ENCODE peak calls at places on chromosome 6, in seven cellular contexts. W is memory B cell; D is activated naive CD8-positive, alpha-beta T cell treated with anti-CD3 and anti-CD28 coated beads, Interleukin-2, amount 10 ng/mL, durations not matched to agents 7 days and 5 days; B is stimulated activated naive CD8-positive, alpha-beta T cell treated with anti-CD3 and anti-CD28 coated beads, Interleukin-15, Interleukin-2, amounts not matched to agents 100 U/mL and 50 U/mL, for 24 hours; C is left colon; A is heart left ventricle; J is pancreas. Z is an unnamed sample.

GRCh38 chr6:14266266-14266665 is 148.7 kb downstream of the CD83 start:
- ATAC-seq in J (no peak), B (no peak), D (no peak), C (no peak), A (no peak), W (peak; percentile 57), Z (no peak)

GRCh38 chr6:123117145-123117908 is 121.3 kb downstream of the CLVS2 start:
- ATAC-seq in W (no peak), B (no peak), D (no peak), J (no peak), C (no peak), A (no peak), Z (no peak)

GRCh38 chr6:169112483-169113320 is 140.9 kb downstream of the THBS2 start:
- ATAC-seq in D (no peak), C (no peak), J (no peak), B (peak; percentile 49), W (no peak), A (no peak), Z (no peak)

GRCh38 chr6:37256692-37257319 is 766 bp upstream of the TBC1D22B start:
- ATAC-seq in A (no peak), D (no peak), W (no peak), C (peak; percentile 12), J (no peak), B (no peak), Z (peak; percentile 41)

GRCh38 chr6:64249129-64249528 is 613.5 kb downstream of the PHF3 start:
- ATAC-seq in D (no peak), C (no peak), A (no peak), B (no peak), W (no peak), J (no peak), Z (no peak)

GRCh38 chr6:134531611-134532010 is 213.7 kb upstream of the SGK1 start:
- ATAC-seq in C (no peak), A (peak; percentile 77), D (no peak), J (no peak), B (no peak), W (no peak), Z (no peak)

GRCh38 chr6:113475392-113475791 is 381.8 kb upstream of the MARCKS start:
- ATAC-seq in W (no peak), C (no peak), B (no peak), D (no peak), J (no peak), A (no peak), Z (no peak)

GRCh38 chr6:142700032-142700431 is 244.9 kb downstream of the HIVEP2 start:
- ATAC-seq in J (no peak), D (no peak), C (no peak), A (no peak), W (peak; percentile 71), B (no peak), Z (no peak)

GRCh38 chr6:123770247-123770949 is 33.3 kb upstream of the NKAIN2 start:
- ATAC-seq in J (no peak), W (no peak), D (no peak), B (no peak), C (no peak), A (no peak), Z (no peak)

GRCh38 chr6:1678201-1678600 is 68.5 kb downstream of the FOXC1 start:
- ATAC-seq in A (peak; percentile 53), C (peak; percentile 30), D (no peak), B (no peak), W (no peak), J (peak; percentile 94), Z (no peak)

GRCh38 chr6:110158479-110158878 is 21.0 kb downstream of the WASF1 start:
- ATAC-seq in C (no peak), B (no peak), A (no peak), W (no peak), D (no peak), J (no peak), Z (no peak)

GRCh38 chr6:52994031-52994788 is 874 bp downstream of the GSTA4 start:
- ATAC-seq in D (no peak), B (no peak), W (no peak), C (peak; percentile 24), A (no peak), J (no peak), Z (no peak)

GRCh38 chr6:28217890-28218289 is 7.2 kb upstream of the ZSCAN9 start:
- ATAC-seq in B (no peak), A (no peak), D (no peak), J (no peak), C (no peak), W (no peak), Z (no peak)

GRCh38 chr6:44828780-44829179 is 441.3 kb downstream of the CDC5L start:
- ATAC-seq in B (no peak), A (no peak), J (no peak), D (peak; percentile 47), C (no peak), W (no peak), Z (no peak)

GRCh38 chr6:166364480-166364879 is 18.3 kb downstream of the MPC1 start:
- ATAC-seq in A (peak; percentile 88), B (no peak), J (no peak), D (no peak), W (no peak), C (no peak), Z (no peak)

GRCh38 chr6:146546440-146546839 is 2.8 kb downstream of the RAB32 start:
- ATAC-seq in J (no peak), W (no peak), C (no peak), A (peak; percentile 30), B (no peak), D (no peak), Z (peak; percentile 86)

GRCh38 chr6:94074764-94075163 is 655.4 kb upstream of the EPHA7 start:
- ATAC-seq in W (no peak), C (no peak), D (no peak), A (no peak), J (no peak), B (no peak), Z (no peak)

GRCh38 chr6:1625926-1626413 is 16.3 kb downstream of the FOXC1 start:
- ATAC-seq in D (no peak), J (no peak), A (no peak), W (no peak), B (no peak), C (no peak), Z (no peak)

GRCh38 chr6:150143521-150144293 is 863 bp downstream of the PPP1R14C start:
- ATAC-seq in C (peak; percentile 57), J (peak; percentile 63), D (no peak), B (no peak), W (no peak), A (peak; percentile 57), Z (peak; percentile 11)

GRCh38 chr6:27771240-27771639 is 141.0 kb downstream of the OR2B2 start:
- ATAC-seq in A (no peak), W (no peak), C (peak; percentile 13), B (no peak), J (no peak), D (no peak), Z (no peak)

GRCh38 chr6:52522151-52522626 is 54.7 kb downstream of the TRAM2 start:
- ATAC-seq in B (no peak), D (no peak), W (no peak), C (no peak), A (peak; percentile 34), J (peak; percentile 37), Z (no peak)

GRCh38 chr6:159978291-159979135 is 9.6 kb downstream of the IGF2R start:
- ATAC-seq in W (peak; percentile 28), J (peak; percentile 47), A (peak; percentile 48), C (peak; percentile 59), B (peak; percentile 60), D (no peak), Z (peak; percentile 34)

GRCh38 chr6:15554728-15555100 is 108.1 kb downstream of the DTNBP1 start:
- ATAC-seq in A (no peak), W (no peak), J (no peak), B (no peak), C (no peak), D (no peak), Z (no peak)

GRCh38 chr6:8080338-8081151 is 16.4 kb upstream of the BLOC1S5 start:
- ATAC-seq in A (no peak), B (no peak), C (no peak), W (no peak), D (no peak), J (peak; percentile 45), Z (peak; percentile 32)

GRCh38 chr6:13413906-13414555 is 73.4 kb downstream of the GFOD1 start:
- ATAC-seq in B (no peak), D (peak; percentile 65), W (no peak), A (peak; percentile 75), C (no peak), J (peak; percentile 33), Z (peak; percentile 80)

GRCh38 chr6:119446623-119447008 is 97.1 kb upstream of the MAN1A1 start:
- ATAC-seq in C (peak; percentile 83), W (no peak), J (peak; percentile 77), D (no peak), B (no peak), A (no peak), Z (peak; percentile 20)

GRCh38 chr6:33802186-33803061 is 1.4 kb downstream of the MLN start:
- ATAC-seq in C (no peak), J (no peak), W (no peak), D (no peak), B (no peak), A (no peak), Z (no peak)

GRCh38 chr6:80959034-80959433 is 793.4 kb downstream of the TENT5A start:
- ATAC-seq in D (no peak), C (no peak), W (no peak), B (no peak), A (no peak), J (no peak), Z (no peak)

GRCh38 chr6:147759088-147759487 is 250.6 kb downstream of the SAMD5 start:
- ATAC-seq in W (no peak), A (peak; percentile 70), J (no peak), C (no peak), D (no peak), B (no peak), Z (no peak)

GRCh38 chr6:79922018-79922417 is 25.3 kb downstream of the ELOVL4 start:
- ATAC-seq in A (no peak), W (no peak), D (no peak), C (peak; percentile 61), J (no peak), B (no peak), Z (no peak)